ENCODE peak calls at places on chromosomes 6 and 20, in seven cellular contexts. E, Q, T, P, J, O and M are unnamed samples.

GRCh38 chr20:46348231-46348803 is 40.0 kb upstream of the CDH22 start:
- DNase-seq in E (peak; percentile 44), Q (no peak), T (no peak), P (no peak), J (peak; percentile 29), O (no peak), M (no peak)

GRCh38 chr20:49306903-49307336 is 29.1 kb upstream of the ZNFX1 start:
- DNase-seq in E (no peak), Q (peak; percentile 50), T (no peak), P (no peak), J (no peak), O (no peak), M (no peak)

GRCh38 chr20:62167474-62167873 is 15.4 kb upstream of the MTG2 start:
- DNase-seq in E (no peak), Q (no peak), T (no peak), P (no peak), J (no peak), O (no peak), M (no peak)

GRCh38 chr6:20069130-20069529 is 143.1 kb downstream of the MBOAT1 start:
- DNase-seq in E (no peak), Q (no peak), T (no peak), P (no peak), J (no peak), O (no peak), M (no peak)

GRCh38 chr6:13490402-13490801 is 3.0 kb upstream of the GFOD1 start:
- DNase-seq in E (no peak), Q (no peak), T (no peak), P (no peak), J (no peak), O (no peak), M (no peak)

GRCh38 chr20:10961651-10962288 is 288.0 kb upstream of the JAG1 start:
- DNase-seq in E (no peak), Q (no peak), T (no peak), P (no peak), J (peak; percentile 13), O (no peak), M (no peak)

GRCh38 chr6:33696538-33697518 is 14.7 kb downstream of the UQCC2 start:
- DNase-seq in E (no peak), Q (peak; percentile 80), T (no peak), P (peak; percentile 29), J (no peak), O (peak; percentile 80), M (no peak)

GRCh38 chr6:46353450-46353998 is 137.7 kb downstream of the RCAN2 start:
- DNase-seq in E (no peak), Q (no peak), T (no peak), P (no peak), J (no peak), O (no peak), M (no peak)

GRCh38 chr20:50624351-50625016 is 66.9 kb downstream of the RIPOR3 start:
- DNase-seq in E (no peak), Q (no peak), T (no peak), P (no peak), J (peak; percentile 17), O (peak; percentile 53), M (no peak)

GRCh38 chr20:51023617-51024155 is 779 bp upstream of the KCNG1 start:
- DNase-seq in E (no peak), Q (no peak), T (no peak), P (no peak), J (no peak), O (no peak), M (no peak)

GRCh38 chr6:160170018-160170680 is 48.5 kb downstream of the SLC22A1 start:
- DNase-seq in E (no peak), Q (no peak), T (no peak), P (no peak), J (no peak), O (no peak), M (no peak)

GRCh38 chr6:160172704-160173103 is 51.1 kb downstream of the SLC22A1 start:
- DNase-seq in E (no peak), Q (no peak), T (no peak), P (no peak), J (no peak), O (no peak), M (no peak)

GRCh38 chr6:160163425-160163824 is 41.8 kb downstream of the SLC22A1 start:
- DNase-seq in E (no peak), Q (no peak), T (no peak), P (no peak), J (no peak), O (no peak), M (no peak)

GRCh38 chr6:160163912-160164311 is 42.3 kb downstream of the SLC22A1 start:
- DNase-seq in E (no peak), Q (no peak), T (no peak), P (no peak), J (no peak), O (no peak), M (no peak)

GRCh38 chr6:160167547-160168391 is 46.2 kb downstream of the SLC22A1 start:
- DNase-seq in E (peak; percentile 15), Q (peak; percentile 49), T (no peak), P (peak; percentile 62), J (no peak), O (no peak), M (no peak)
- TF ChIP-seq CTCF in E (no peak), Q (no peak), T (no peak), P (no peak), J (no peak), O (no peak), M (no peak)

DNA sequence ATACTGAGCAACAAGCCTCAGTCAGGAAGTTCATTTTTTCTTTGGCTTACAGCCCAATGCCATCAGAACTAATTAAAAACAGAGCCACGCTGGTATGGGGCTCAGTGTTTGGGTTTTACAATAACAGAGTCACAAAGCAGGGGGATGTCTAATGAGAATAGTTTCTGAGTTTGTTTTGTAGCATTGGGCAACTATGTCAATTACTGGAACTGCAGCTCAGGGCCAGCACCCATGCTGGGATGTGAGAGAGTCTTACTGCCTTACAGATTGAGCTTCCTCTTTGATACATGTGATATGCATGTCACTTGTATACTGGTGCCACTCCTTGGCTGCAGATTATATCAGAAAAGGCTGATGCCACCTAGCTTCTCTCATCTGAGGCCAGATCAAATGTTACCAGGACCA is 117.6 kb downstream of the TFAP2B start:
- DNase-seq in E (no peak), Q (no peak), T (no peak), P (no peak), J (no peak), O (no peak), M (no peak)
- TF ChIP-seq CTCF in E (no peak), Q (no peak), T (no peak), P (no peak), J (no peak), O (no peak), M (no peak)

GRCh38 chr6:140966676-140967075 is 1166.0 kb upstream of the GJE1 start:
- DNase-seq in E (no peak), Q (no peak), T (no peak), P (no peak), J (no peak), O (no peak), M (no peak)

GRCh38 chr6:140968062-140968461 is 1164.7 kb upstream of the GJE1 start:
- DNase-seq in E (no peak), Q (no peak), T (no peak), P (no peak), J (no peak), O (no peak), M (no peak)

DNA sequence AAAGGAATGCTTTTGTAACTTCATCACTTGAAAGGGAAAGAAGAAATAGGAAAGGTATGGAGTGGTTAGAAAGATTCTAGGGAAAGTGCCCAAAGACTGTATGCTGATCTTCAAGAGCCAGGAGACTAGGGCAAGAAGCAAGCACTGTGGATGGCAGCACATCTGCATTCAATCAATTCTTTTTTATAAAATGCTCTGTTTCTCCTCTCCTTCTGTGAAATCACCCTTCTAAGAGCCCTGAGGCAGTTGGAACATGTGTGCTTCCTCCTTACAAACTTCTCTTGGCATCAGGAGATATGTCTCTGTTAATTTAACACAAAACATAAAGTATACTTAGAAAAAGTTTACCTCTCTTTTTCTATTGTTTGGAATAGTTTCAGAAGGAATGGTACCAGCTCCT is 1162.2 kb upstream of the GJE1 start:
- DNase-seq in E (no peak), Q (no peak), T (no peak), P (no peak), J (no peak), O (no peak), M (no peak)
- TF ChIP-seq CTCF in E (no peak), Q (no peak), T (no peak), P (no peak), J (no peak), O (no peak), M (no peak)

DNA sequence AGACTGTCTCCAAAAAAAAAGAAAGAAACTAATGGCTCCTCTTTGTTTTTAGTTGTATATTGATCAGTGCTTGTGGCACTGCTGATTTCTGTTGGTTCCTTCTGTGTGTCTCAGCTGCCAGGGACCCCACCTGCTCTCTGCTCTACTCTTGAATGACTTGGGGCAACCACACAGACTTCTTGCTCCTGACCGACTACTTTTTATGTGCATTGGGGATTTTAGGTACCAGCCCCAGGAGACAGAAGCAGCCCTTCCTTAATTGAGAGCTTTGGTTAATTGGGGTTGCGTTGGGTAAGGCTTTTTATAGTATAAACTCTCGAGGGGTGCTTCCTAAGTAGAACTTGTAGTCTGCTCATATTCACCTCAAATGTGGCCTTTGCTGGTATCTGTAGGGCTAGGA is 6.9 kb downstream of the STK35 start:
- DNase-seq in E (no peak), Q (no peak), T (no peak), P (no peak), J (no peak), O (no peak), M (no peak)
- TF ChIP-seq CTCF in E (no peak), Q (no peak), T (no peak), P (no peak), J (no peak), O (no peak), M (no peak)